ENCODE peak calls at places on chromosomes 4 and X, in nine cellular contexts. E, B, A, L, W, G, R, X and D are unnamed samples.

GRCh38 chrX:56978172-56978571 is 17.2 kb downstream of the SPIN3 start:
- DNase-seq in B (peak; percentile 18), G (no peak), W (peak; percentile 27), L (no peak), E (no peak), R (no peak), X (no peak), A (peak; percentile 53), D (no peak)

GRCh38 chr4:48047421-48047844 is 30.9 kb downstream of the NIPAL1 start:
- DNase-seq in L (peak; percentile 66), X (no peak), E (peak; percentile 34), W (no peak), A (no peak), B (no peak), G (no peak), R (no peak), D (no peak)

GRCh38 chrX:123803331-123803983 is 56.4 kb upstream of the XIAP start:
- DNase-seq in B (peak; percentile 17), X (no peak), A (no peak), E (no peak), W (peak; percentile 68), G (no peak), L (no peak), R (no peak), D (no peak)

GRCh38 chr4:4783847-4784246 is 75.6 kb upstream of the MSX1 start:
- DNase-seq in E (no peak), W (no peak), L (no peak), B (no peak), R (no peak), A (no peak), G (no peak), X (no peak), D (no peak)

GRCh38 chr4:156113138-156113537 is 159.5 kb upstream of the CTSO start:
- DNase-seq in W (no peak), G (no peak), X (no peak), A (no peak), R (no peak), L (no peak), E (no peak), B (no peak), D (no peak)

GRCh38 chr4:37243722-37244582 is 591 bp upstream of the NWD2 start:
- DNase-seq in R (no peak), L (no peak), X (no peak), E (no peak), A (no peak), W (no peak), B (no peak), G (no peak), D (no peak)

GRCh38 chr4:38411092-38411491 is 252.9 kb upstream of the KLF3 start:
- DNase-seq in G (no peak), W (no peak), R (no peak), X (no peak), B (no peak), A (no peak), E (no peak), L (no peak), D (no peak)

GRCh38 chr4:26938516-26938915 is 77.9 kb downstream of the STIM2 start:
- DNase-seq in G (no peak), B (no peak), R (no peak), E (no peak), X (no peak), A (no peak), W (peak; percentile 18), L (no peak), D (no peak)

GRCh38 chr4:5992171-5993062 is 25.8 kb downstream of the C4orf50 start:
- DNase-seq in G (peak; percentile 40), R (no peak), W (no peak), X (no peak), L (no peak), A (no peak), B (no peak), E (no peak), D (no peak)

GRCh38 chr4:70754470-70754869 is 32.7 kb downstream of the RUFY3 start:
- DNase-seq in L (no peak), B (no peak), G (no peak), R (no peak), X (no peak), A (no peak), W (no peak), E (no peak), D (no peak)

GRCh38 chr4:127304356-127304755 is 328.4 kb upstream of the INTU start:
- DNase-seq in X (no peak), G (no peak), A (no peak), L (no peak), W (no peak), B (peak; percentile 21), R (no peak), E (no peak), D (no peak)

GRCh38 chrX:13101439-13102139 is 57.2 kb upstream of the FAM9C start:
- DNase-seq in R (peak; percentile 57), A (peak; percentile 83), X (no peak), W (peak; percentile 73), L (peak; percentile 42), B (peak; percentile 67), E (peak; percentile 61), G (peak; percentile 76), D (no peak)
- TF ChIP-seq POLR2A in R (no peak), A (no peak), X (no peak), W (no peak), L (peak; percentile 74), B (no peak), E (no peak), G (no peak), D (peak; percentile 12)

GRCh38 chr4:67770422-67770821 is 16.2 kb upstream of the GNRHR start:
- DNase-seq in E (no peak), X (no peak), W (no peak), R (no peak), B (no peak), G (no peak), L (no peak), A (no peak), D (no peak)
- H3K27ac ChIP-seq in E (no peak overlapping the region), X (no peak overlapping the region), W (no peak overlapping the region), R (no peak overlapping the region), B (no peak overlapping the region), G (no peak overlapping the region), L (no peak overlapping the region), A (no peak overlapping the region), D (no peak overlapping the region)

GRCh38 chr4:174418640-174419039 is 103.6 kb downstream of the HPGD start:
- DNase-seq in A (no peak), L (no peak), B (no peak), G (no peak), R (no peak), E (no peak), W (no peak), X (no peak), D (no peak)

GRCh38 chr4:174425669-174426068 is 96.6 kb downstream of the HPGD start:
- DNase-seq in G (no peak), W (no peak), R (no peak), E (no peak), L (no peak), X (no peak), B (no peak), A (no peak), D (no peak)

GRCh38 chr4:174423257-174423944 is 98.9 kb downstream of the HPGD start:
- DNase-seq in B (peak; percentile 19), L (no peak), R (no peak), G (no peak), E (no peak), X (no peak), W (peak; percentile 43), A (peak; percentile 73), D (no peak)

GRCh38 chr4:174420317-174420716 is 102.0 kb downstream of the HPGD start:
- DNase-seq in E (no peak), L (no peak), X (no peak), R (no peak), W (peak; percentile 65), B (no peak), A (no peak), G (no peak), D (no peak)

GRCh38 chr4:174422893-174423256 is 99.4 kb downstream of the HPGD start:
- DNase-seq in A (no peak), R (no peak), G (no peak), L (no peak), X (no peak), W (no peak), E (no peak), B (no peak), D (no peak)
- H3K4me3 ChIP-seq in A (no peak overlapping the region), R (no peak overlapping the region), G (no peak overlapping the region), L (no peak overlapping the region), X (no peak overlapping the region), W (no peak overlapping the region), E (no peak overlapping the region), B (no peak overlapping the region), D (no peak overlapping the region)

DNA sequence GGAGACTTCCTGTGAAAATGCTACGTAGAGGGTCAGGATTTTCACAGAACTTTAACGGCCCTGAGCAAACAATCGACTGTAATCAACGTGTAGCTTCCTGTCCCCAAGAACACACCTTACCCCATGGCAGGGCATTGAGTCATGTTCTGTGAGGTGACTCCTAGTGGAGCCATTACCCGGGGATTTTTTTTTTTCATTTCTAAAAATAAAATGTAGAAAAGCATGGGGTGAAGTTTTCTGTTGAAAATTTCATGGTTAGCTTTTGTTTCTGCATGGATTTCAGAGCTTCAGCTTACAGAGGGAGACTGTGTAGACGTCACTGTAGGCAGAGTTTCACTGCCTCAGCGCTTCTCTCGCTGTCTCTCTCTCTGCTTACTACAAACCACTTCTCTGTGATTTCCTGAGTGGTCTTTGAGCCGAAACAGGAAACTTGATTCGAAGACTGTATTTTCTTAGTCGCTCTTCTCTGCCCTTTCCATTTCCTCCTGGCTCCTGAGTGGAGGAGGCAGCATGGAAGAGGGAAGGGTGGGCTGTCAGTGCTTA is 111.7 kb downstream of the NFKB1 start:
- DNase-seq in W (no peak), E (no peak), L (no peak), X (no peak), G (no peak), B (no peak), R (no peak), A (no peak), D (no peak)
- TF ChIP-seq POLR2A in W (no peak), E (no peak), L (no peak), X (no peak), G (no peak), B (no peak), R (no peak), A (no peak), D (no peak)

DNA sequence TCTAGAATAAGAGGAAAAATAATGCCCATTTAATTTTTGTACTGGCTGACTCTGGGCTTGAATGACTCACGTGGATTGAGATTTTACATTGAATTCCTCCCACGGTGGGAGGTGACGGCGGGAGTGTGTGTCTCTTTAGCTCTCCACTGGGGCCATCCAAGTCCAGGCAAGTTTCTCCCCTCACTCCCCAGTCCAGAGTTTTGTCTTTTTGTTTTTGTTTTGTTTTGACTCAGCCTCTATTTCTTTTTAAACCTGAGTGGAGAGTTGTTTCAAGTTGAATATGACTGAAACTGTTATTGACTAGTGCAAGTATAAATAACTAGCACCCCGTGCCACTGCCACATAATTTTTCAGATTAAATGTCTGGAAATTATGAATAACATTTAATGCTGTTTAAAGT is 13.6 kb downstream of the CHST7 start:
- DNase-seq in G (no peak), L (no peak), B (no peak), R (no peak), X (no peak), E (no peak), W (no peak), A (no peak), D (no peak)
- H3K27ac ChIP-seq in G (no peak overlapping the region), L (no peak overlapping the region), B (peak overlapping the region; percentile 37), R (no peak overlapping the region), X (no peak overlapping the region), E (no peak overlapping the region), W (no peak overlapping the region), A (peak overlapping the region; percentile 49), D (peak overlapping the region; percentile 75)